ENCODE peak calls at places on chromosomes 6 and 20, in ten cellular contexts. Q, V, E, U, D, L, Y, K, W and B are unnamed samples.

GRCh38 chr6:6889601-6890000 is 218.2 kb upstream of the RREB1 start:
- DNase-seq in Q (no peak), V (no peak), E (no peak), U (no peak), D (no peak), L (no peak), Y (no peak), K (no peak), W (no peak), B (no peak)

GRCh38 chr6:168147205-168147738 is 68.3 kb upstream of the FRMD1 start:
- DNase-seq in Q (peak), V (no peak), E (no peak), U (no peak), D (no peak), L (no peak), Y (no peak), K (no peak), W (no peak), B (no peak)

GRCh38 chr6:12844284-12845223 is 128.0 kb downstream of the PHACTR1 start:
- DNase-seq in Q (peak), V (peak), E (peak), U (no peak), D (peak), L (no peak), Y (peak), K (no peak), W (no peak), B (peak)

GRCh38 chr6:157861814-157862213 is 38.8 kb downstream of the SNX9 start:
- DNase-seq in Q (peak), V (no peak), E (no peak), U (peak), D (no peak), L (no peak), Y (peak), K (no peak), W (no peak), B (no peak)

GRCh38 chr20:51760905-51761544 is 7.2 kb downstream of the ATP9A start:
- DNase-seq in Q (peak), V (peak), E (peak), U (no peak), D (no peak), L (no peak), Y (peak), K (no peak), W (no peak), B (no peak)

GRCh38 chr20:33674294-33675126 is at the start of gene NECAB3:
- DNase-seq in Q (peak), V (peak), E (peak), U (peak), D (peak), L (peak), Y (peak), K (peak), W (peak), B (no peak)

GRCh38 chr6:136593748-136594490 is 43.7 kb upstream of the MAP7 start:
- DNase-seq in Q (peak), V (peak), E (no peak), U (peak), D (no peak), L (no peak), Y (peak), K (peak), W (no peak), B (peak)

GRCh38 chr6:23561732-23562131 is 564.3 kb upstream of the NRSN1 start:
- DNase-seq in Q (no peak), V (no peak), E (no peak), U (no peak), D (no peak), L (no peak), Y (no peak), K (no peak), W (no peak), B (no peak)

GRCh38 chr6:79277109-79277508 is 42.6 kb upstream of the HMGN3 start:
- DNase-seq in Q (peak), V (no peak), E (no peak), U (peak), D (no peak), L (no peak), Y (peak), K (no peak), W (no peak), B (no peak)

GRCh38 chr6:167667204-167668018 is 159.3 kb upstream of the AFDN start:
- DNase-seq in Q (no peak), V (no peak), E (no peak), U (no peak), D (no peak), L (no peak), Y (no peak), K (no peak), W (no peak), B (no peak)

GRCh38 chr6:16594849-16595248 is 166.4 kb downstream of the ATXN1 start:
- DNase-seq in Q (no peak), V (peak), E (no peak), U (no peak), D (no peak), L (no peak), Y (no peak), K (no peak), W (no peak), B (no peak)

GRCh38 chr6:16596890-16597331 is 164.3 kb downstream of the ATXN1 start:
- DNase-seq in Q (no peak), V (no peak), E (no peak), U (peak), D (no peak), L (no peak), Y (no peak), K (no peak), W (no peak), B (no peak)

GRCh38 chr6:16592550-16592892 is 168.7 kb downstream of the ATXN1 start:
- DNase-seq in Q (no peak), V (no peak), E (no peak), U (no peak), D (no peak), L (no peak), Y (no peak), K (no peak), W (no peak), B (peak)

GRCh38 chr6:16595514-16595913 is 165.7 kb downstream of the ATXN1 start:
- DNase-seq in Q (no peak), V (no peak), E (no peak), U (no peak), D (no peak), L (no peak), Y (no peak), K (no peak), W (no peak), B (no peak)

GRCh38 chr6:16591681-16592549 is 169.3 kb downstream of the ATXN1 start:
- DNase-seq in Q (no peak), V (peak), E (no peak), U (no peak), D (no peak), L (no peak), Y (no peak), K (no peak), W (no peak), B (no peak)
- H3K4me3 ChIP-seq in Q (no peak), V (peak), E (no peak), U (no peak), D (no peak), L (no peak), Y (no peak), K (no peak), W (no peak), B (no peak)

DNA sequence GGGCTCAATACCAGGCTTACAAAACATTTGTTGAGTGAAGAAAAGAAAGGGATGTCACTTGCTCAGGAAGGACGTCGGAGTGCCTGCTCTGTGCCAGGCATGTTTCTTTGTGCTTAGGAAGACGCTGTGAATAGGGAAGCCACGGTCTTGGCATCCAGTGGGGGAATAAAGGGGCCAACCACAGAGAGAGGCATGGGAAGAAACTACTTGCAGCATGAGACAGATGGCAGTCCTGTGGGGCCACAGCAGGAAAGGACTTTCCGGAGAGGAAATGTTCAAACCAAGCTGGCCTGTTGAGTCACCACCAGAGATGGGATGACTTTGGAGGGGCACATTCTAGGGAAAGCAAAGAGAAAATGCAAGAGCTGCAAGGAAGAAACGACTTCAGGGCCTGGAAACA is 173.2 kb downstream of the CDH26 start:
- DNase-seq in Q (no peak), V (no peak), E (no peak), U (no peak), D (no peak), L (no peak), Y (no peak), K (no peak), W (no peak), B (no peak)
- H3K4me3 ChIP-seq in Q (no peak), V (no peak), E (no peak), U (no peak), D (no peak), L (no peak), Y (no peak), K (no peak), W (no peak), B (no peak)

GRCh38 chr6:112245511-112246203 is 8.7 kb downstream of the LAMA4 start:
- DNase-seq in Q (peak), V (no peak), E (no peak), U (no peak), D (no peak), L (no peak), Y (peak), K (no peak), W (no peak), B (no peak)

GRCh38 chr6:112247275-112247674 is 7.1 kb downstream of the LAMA4 start:
- DNase-seq in Q (no peak), V (no peak), E (no peak), U (no peak), D (no peak), L (no peak), Y (no peak), K (no peak), W (no peak), B (no peak)

GRCh38 chr6:112243861-112244415 is 10.4 kb downstream of the LAMA4 start:
- DNase-seq in Q (no peak), V (no peak), E (no peak), U (peak), D (no peak), L (no peak), Y (no peak), K (no peak), W (no peak), B (no peak)

GRCh38 chr6:112241820-112242443 is 12.4 kb downstream of the LAMA4 start:
- DNase-seq in Q (no peak), V (no peak), E (no peak), U (no peak), D (no peak), L (no peak), Y (no peak), K (no peak), W (no peak), B (peak)

GRCh38 chr6:112244428-112244827 is 9.9 kb downstream of the LAMA4 start:
- DNase-seq in Q (no peak), V (no peak), E (no peak), U (no peak), D (no peak), L (no peak), Y (no peak), K (no peak), W (no peak), B (no peak)
- H3K4me3 ChIP-seq in Q (no peak), V (no peak), E (no peak), U (no peak), D (no peak), L (no peak), Y (no peak), K (no peak), W (no peak), B (no peak)

GRCh38 chr6:33731751-33732282 is 14.9 kb downstream of the IP6K3 start:
- DNase-seq in Q (no peak), V (no peak), E (no peak), U (no peak), D (no peak), L (no peak), Y (no peak), K (no peak), W (no peak), B (no peak)
- H3K4me3 ChIP-seq in Q (no peak), V (no peak), E (no peak), U (no peak), D (no peak), L (no peak), Y (no peak), K (no peak), W (no peak), B (no peak)

DNA sequence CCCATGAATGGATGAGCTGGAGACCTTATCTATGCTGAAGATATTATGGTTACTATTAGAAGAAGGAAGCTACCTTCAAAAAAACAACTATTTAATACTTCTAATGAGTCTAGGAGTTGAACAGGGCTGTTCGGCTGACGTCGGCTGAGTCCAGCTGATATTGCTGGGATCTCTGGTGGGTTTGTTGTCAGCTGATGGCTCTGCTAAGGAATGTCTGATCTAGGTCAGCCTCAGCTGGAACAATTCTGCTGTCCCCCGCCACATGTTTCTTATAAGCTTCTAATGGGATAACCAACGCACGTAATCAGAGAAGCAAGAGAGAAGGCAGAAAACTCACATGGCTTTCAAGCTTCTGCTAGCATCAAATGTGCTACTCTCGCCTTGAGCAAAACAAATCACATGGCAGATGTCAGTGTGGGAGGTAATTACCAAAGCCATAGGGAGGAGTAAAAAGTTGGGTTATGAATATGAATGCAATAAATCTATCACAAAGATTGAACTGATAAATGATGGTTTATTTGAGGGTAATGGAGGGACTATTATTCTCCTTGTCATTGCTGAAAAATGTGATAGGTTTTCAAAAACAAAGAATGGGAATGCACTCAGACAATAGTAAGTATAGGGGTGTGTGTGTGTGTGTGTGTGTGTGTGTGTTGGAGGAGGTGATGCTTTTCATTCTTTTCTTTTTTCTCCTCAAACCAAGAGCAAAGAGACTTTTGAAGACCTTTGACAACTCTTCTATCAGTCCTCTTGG is 71.5 kb downstream of the BTBD3 start:
- DNase-seq in Q (no peak), V (no peak), E (no peak), U (no peak), D (no peak), L (no peak), Y (no peak), K (no peak), W (no peak), B (no peak)
- H3K4me3 ChIP-seq in Q (no peak), V (no peak), E (no peak), U (no peak), D (no peak), L (no peak), Y (no peak), K (no peak), W (no peak), B (no peak)

GRCh38 chr20:3800256-3800877 is 4.3 kb downstream of the CDC25B start:
- DNase-seq in Q (no peak), V (no peak), E (no peak), U (no peak), D (no peak), L (no peak), Y (no peak), K (no peak), W (no peak), B (no peak)
- H3K4me3 ChIP-seq in Q (no peak), V (no peak), E (no peak), U (no peak), D (no peak), L (no peak), Y (no peak), K (no peak), W (no peak), B (no peak)

GRCh38 chr20:63277466-63278272 is 5.1 kb downstream of the ARFGAP1 start:
- DNase-seq in Q (no peak), V (no peak), E (no peak), U (no peak), D (no peak), L (no peak), Y (no peak), K (no peak), W (no peak), B (no peak)

GRCh38 chr20:63273635-63274380 is 1.2 kb downstream of the ARFGAP1 start:
- DNase-seq in Q (peak), V (no peak), E (peak), U (peak), D (peak), L (no peak), Y (peak), K (no peak), W (no peak), B (no peak)

GRCh38 chr20:63276956-63277355 is 4.3 kb downstream of the ARFGAP1 start:
- DNase-seq in Q (no peak), V (no peak), E (no peak), U (no peak), D (no peak), L (no peak), Y (no peak), K (no peak), W (no peak), B (no peak)

GRCh38 chr20:63274381-63275228 is 2.0 kb downstream of the ARFGAP1 start:
- DNase-seq in Q (no peak), V (no peak), E (no peak), U (no peak), D (no peak), L (no peak), Y (peak), K (no peak), W (peak), B (no peak)

GRCh38 chr20:63275825-63276224 is 3.2 kb downstream of the ARFGAP1 start:
- DNase-seq in Q (no peak), V (no peak), E (no peak), U (no peak), D (no peak), L (no peak), Y (no peak), K (no peak), W (no peak), B (no peak)
- H3K4me3 ChIP-seq in Q (no peak), V (no peak), E (no peak), U (no peak), D (no peak), L (no peak), Y (no peak), K (no peak), W (no peak), B (no peak)

GRCh38 chr6:148533309-148534107 is 190.9 kb downstream of the SASH1 start:
- DNase-seq in Q (no peak), V (no peak), E (no peak), U (no peak), D (no peak), L (no peak), Y (no peak), K (no peak), W (no peak), B (no peak)

GRCh38 chr6:148530394-148530923 is 187.8 kb downstream of the SASH1 start:
- DNase-seq in Q (peak), V (peak), E (no peak), U (no peak), D (peak), L (no peak), Y (peak), K (no peak), W (no peak), B (no peak)

GRCh38 chr6:148529010-148529409 is 186.4 kb downstream of the SASH1 start:
- DNase-seq in Q (no peak), V (no peak), E (no peak), U (no peak), D (no peak), L (no peak), Y (no peak), K (no peak), W (no peak), B (no peak)

GRCh38 chr6:148532698-148533097 is 190.1 kb downstream of the SASH1 start:
- DNase-seq in Q (no peak), V (no peak), E (no peak), U (no peak), D (no peak), L (no peak), Y (no peak), K (no peak), W (no peak), B (no peak)

GRCh38 chr6:148530976-148531375 is 188.3 kb downstream of the SASH1 start:
- DNase-seq in Q (no peak), V (no peak), E (no peak), U (no peak), D (no peak), L (no peak), Y (peak), K (no peak), W (no peak), B (no peak)
- H3K4me3 ChIP-seq in Q (no peak), V (no peak), E (no peak), U (no peak), D (no peak), L (no peak), Y (no peak), K (no peak), W (no peak), B (no peak)